ENCODE peak calls at places on chromosome 17, in ten cellular contexts. Y, I, L, R, Z, V, N, K, E and G are unnamed samples.

GRCh38 chr17:35129973-35130351 is 8.5 kb downstream of the FNDC8 start:
- DNase-seq in Y (no peak), I (no peak), L (no peak), R (no peak), Z (no peak), V (no peak), N (no peak), K (no peak), E (no peak), G (no peak)

GRCh38 chr17:55496094-55496881 is 15.0 kb downstream of the SMIM36 start:
- DNase-seq in Y (no peak), I (peak; percentile 21), L (peak; percentile 61), R (peak; percentile 23), Z (no peak), V (no peak), N (peak; percentile 17), K (no peak), E (no peak), G (no peak)

GRCh38 chr17:80878876-80879722 is 112.5 kb upstream of the CHMP6 start:
- DNase-seq in Y (no peak), I (no peak), L (no peak), R (no peak), Z (no peak), V (no peak), N (no peak), K (no peak), E (no peak), G (no peak)

GRCh38 chr17:77022766-77023165 is 118.0 kb upstream of the SEC14L1 start:
- DNase-seq in Y (no peak), I (no peak), L (no peak), R (no peak), Z (no peak), V (no peak), N (no peak), K (no peak), E (no peak), G (no peak)

GRCh38 chr17:19260958-19261357 is 23.8 kb downstream of the EPN2 start:
- DNase-seq in Y (no peak), I (no peak), L (peak; percentile 17), R (no peak), Z (no peak), V (no peak), N (no peak), K (no peak), E (no peak), G (no peak)

GRCh38 chr17:4104506-4104905 is 38.3 kb downstream of the ZZEF1 start:
- DNase-seq in Y (no peak), I (no peak), L (no peak), R (no peak), Z (no peak), V (no peak), N (no peak), K (no peak), E (no peak), G (no peak)

GRCh38 chr17:43953746-43954145 is at the start of gene PYY:
- DNase-seq in Y (no peak), I (no peak), L (no peak), R (no peak), Z (no peak), V (peak; percentile 59), N (no peak), K (peak; percentile 52), E (no peak), G (no peak)

GRCh38 chr17:73284339-73284738 is 22.7 kb upstream of the CPSF4L start:
- DNase-seq in Y (no peak), I (no peak), L (no peak), R (no peak), Z (no peak), V (no peak), N (no peak), K (no peak), E (no peak), G (no peak)

GRCh38 chr17:37802712-37803416 is 58.0 kb upstream of the HNF1B start:
- DNase-seq in Y (no peak), I (no peak), L (peak; percentile 71), R (no peak), Z (peak; percentile 66), V (no peak), N (peak; percentile 66), K (no peak), E (no peak), G (no peak)

GRCh38 chr17:14337596-14338079 is 36.8 kb downstream of the HS3ST3B1 start:
- DNase-seq in Y (no peak), I (no peak), L (no peak), R (no peak), Z (no peak), V (no peak), N (no peak), K (no peak), E (no peak), G (no peak)

GRCh38 chr17:71446635-71447034 is 674.2 kb upstream of the SOX9 start:
- DNase-seq in Y (no peak), I (no peak), L (no peak), R (no peak), Z (no peak), V (no peak), N (no peak), K (no peak), E (no peak), G (no peak)

DNA sequence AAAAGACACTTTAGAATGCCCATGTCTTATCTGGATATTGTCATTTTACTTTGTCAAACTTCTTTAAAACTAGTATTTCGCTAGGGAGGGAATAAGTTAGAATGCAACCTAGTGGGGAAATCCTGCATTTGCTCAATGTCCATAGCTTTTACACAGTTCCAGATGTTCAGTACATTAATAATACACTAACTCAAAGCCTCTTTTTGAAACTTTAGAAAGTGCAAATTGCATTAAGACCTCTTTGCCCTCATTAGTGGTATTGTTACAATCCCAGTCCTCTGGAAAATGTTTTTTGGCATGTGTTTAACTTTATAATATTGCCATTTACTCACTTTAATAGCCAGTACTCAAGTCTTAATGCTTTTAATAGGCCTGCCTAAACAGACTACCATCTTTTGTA is 106.8 kb downstream of the BRIP1 start:
- DNase-seq in Y (no peak), I (no peak), L (no peak), R (no peak), Z (no peak), V (no peak), N (no peak), K (no peak), E (no peak), G (no peak)
- H3K4me1 ChIP-seq in Y (no peaks in the 10 kb centered on the region), I (no peaks in the 10 kb centered on the region), L (no peaks in the 10 kb centered on the region), R (no peaks in the 10 kb centered on the region), Z (no peaks in the 10 kb centered on the region), V (no peaks in the 10 kb centered on the region), N (no peaks in the 10 kb centered on the region), K (no peaks in the 10 kb centered on the region), E (no peaks in the 10 kb centered on the region), G (no peaks in the 10 kb centered on the region)

GRCh38 chr17:45170976-45171337 is 9.3 kb downstream of the HEXIM2 start:
- DNase-seq in Y (peak; percentile 58), I (peak; percentile 50), L (peak; percentile 96), R (no peak), Z (peak; percentile 91), V (peak; percentile 38), N (peak; percentile 91), K (no peak), E (peak; percentile 64), G (no peak)

GRCh38 chr17:45170280-45170975 is 8.8 kb downstream of the HEXIM2 start:
- DNase-seq in Y (no peak), I (no peak), L (no peak), R (no peak), Z (no peak), V (peak; percentile 36), N (no peak), K (no peak), E (no peak), G (no peak)

GRCh38 chr17:45172232-45172540 is 10.5 kb downstream of the HEXIM2 start:
- DNase-seq in Y (no peak), I (no peak), L (no peak), R (no peak), Z (no peak), V (no peak), N (no peak), K (no peak), E (no peak), G (no peak)

GRCh38 chr17:45171338-45172231 is 9.9 kb downstream of the HEXIM2 start:
- DNase-seq in Y (no peak), I (peak; percentile 55), L (peak; percentile 76), R (no peak), Z (peak; percentile 74), V (peak; percentile 79), N (no peak), K (peak; percentile 74), E (peak; percentile 53), G (peak; percentile 54)

DNA sequence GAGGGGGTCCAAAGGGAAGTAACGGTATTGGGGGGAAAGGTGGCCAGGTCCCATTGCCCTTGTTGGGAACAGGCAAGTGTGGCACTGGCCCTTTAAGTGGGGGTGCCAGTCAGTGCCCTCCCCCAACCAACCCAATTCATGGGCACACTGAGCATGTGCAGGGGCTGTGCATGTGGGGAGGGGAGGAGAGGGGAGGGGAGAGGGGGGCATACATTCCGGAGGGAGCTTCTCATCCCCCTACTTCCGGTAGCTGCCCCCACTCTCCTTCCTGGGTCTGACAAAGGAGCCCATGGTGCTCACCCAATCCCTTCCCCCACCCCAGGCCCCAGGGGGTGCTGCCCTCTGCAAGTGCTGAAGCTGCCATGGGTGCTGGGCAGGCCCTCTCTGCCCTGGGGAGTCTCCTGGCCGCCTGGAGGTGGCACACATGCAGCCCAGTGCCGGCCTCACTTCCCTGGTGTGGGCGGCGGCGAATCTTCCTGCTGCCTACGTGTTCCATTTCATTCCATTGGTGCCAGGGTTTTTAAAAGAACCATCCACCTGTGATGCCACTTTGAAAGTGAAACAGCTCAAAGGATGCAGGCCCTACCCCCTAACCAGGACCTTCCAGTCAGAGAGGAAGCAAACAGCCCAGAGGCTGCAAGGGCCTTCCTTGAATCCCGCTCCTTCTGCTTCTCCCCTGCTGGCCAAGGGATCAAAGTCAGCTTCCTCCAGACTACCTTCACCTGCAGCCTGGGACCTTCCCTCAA is 11.0 kb downstream of the HEXIM2 start:
- DNase-seq in Y (peak; percentile 57), I (peak; percentile 78), L (peak; percentile 75), R (no peak), Z (peak; percentile 89), V (peak; percentile 75), N (peak; percentile 91), K (peak; percentile 63), E (peak; percentile 83), G (no peak)
- H3K4me1 ChIP-seq in Y (peaks cover 35% of the 10 kb centered on the region), I (peaks cover 42% of the 10 kb centered on the region), L (peaks cover 41% of the 10 kb centered on the region), R (peaks cover 38% of the 10 kb centered on the region), Z (peaks cover 45% of the 10 kb centered on the region), V (peaks cover 2% of the 10 kb centered on the region), N (peaks cover 43% of the 10 kb centered on the region), K (peaks cover 31% of the 10 kb centered on the region), E (peaks cover 5% of the 10 kb centered on the region), G (peaks cover 21% of the 10 kb centered on the region)

GRCh38 chr17:45907720-45908395 is 13.5 kb downstream of the MAPT start:
- DNase-seq in Y (no peak), I (no peak), L (no peak), R (no peak), Z (no peak), V (peak; percentile 27), N (no peak), K (no peak), E (no peak), G (no peak)
- H3K4me1 ChIP-seq in Y (peaks cover 14% of the 10 kb centered on the region), I (no peaks in the 10 kb centered on the region), L (no peaks in the 10 kb centered on the region), R (peaks cover 7% of the 10 kb centered on the region), Z (no peaks in the 10 kb centered on the region), V (no peaks in the 10 kb centered on the region), N (no peaks in the 10 kb centered on the region), K (peaks cover 30% of the 10 kb centered on the region), E (no peaks in the 10 kb centered on the region), G (no peaks in the 10 kb centered on the region)

DNA sequence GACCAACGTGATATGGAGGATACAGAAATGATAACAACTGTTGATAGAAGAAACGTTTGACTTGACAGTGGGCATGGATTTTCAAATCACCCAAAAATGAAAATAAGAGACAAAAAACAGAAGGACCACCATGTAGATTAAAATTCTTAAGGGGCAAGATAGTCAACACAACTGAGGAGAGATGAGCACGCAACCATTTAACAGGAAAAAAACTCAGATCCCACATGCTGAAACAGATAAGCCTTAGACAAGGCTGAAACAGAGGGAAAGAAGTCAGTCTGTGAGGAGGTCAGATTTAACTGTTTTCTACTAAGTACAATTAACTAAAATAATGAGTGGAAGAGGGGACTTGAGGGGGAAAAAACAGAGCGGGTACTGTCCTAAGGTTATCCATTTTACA is 21.2 kb downstream of the RNF43 start:
- DNase-seq in Y (no peak), I (no peak), L (no peak), R (no peak), Z (no peak), V (no peak), N (no peak), K (no peak), E (no peak), G (no peak)
- H3K4me1 ChIP-seq in Y (no peaks in the 10 kb centered on the region), I (peaks cover 74% of the 10 kb centered on the region), L (peaks cover 1% of the 10 kb centered on the region), R (peaks cover 7% of the 10 kb centered on the region), Z (no peaks in the 10 kb centered on the region), V (peaks cover 3% of the 10 kb centered on the region), N (peaks cover 29% of the 10 kb centered on the region), K (peaks cover 16% of the 10 kb centered on the region), E (peaks cover 25% of the 10 kb centered on the region), G (peaks cover 22% of the 10 kb centered on the region)